ENCODE peak calls at places on chromosomes 1 and 21, in five cellular contexts. O is CD8-positive, alpha-beta T cell; K is activated CD8-positive, alpha-beta memory T cell treated with anti-CD3 and anti-CD28 coated beads, Interleukin-2, amount 50 U/mL, for 48 hours; H is HS-27A; M is stimulated activated CD4-positive, alpha-beta T cell treated with anti-CD3 and anti-CD28 coated beads, Interleukin-4, amount 100 ng/mL, for 4 hours. R is an unnamed sample.

GRCh38 chr1:21341517-21342078 is 51.3 kb upstream of the ECE1 start:
- DNase-seq in O (no peak), K (no peak), M (no peak), H (no peak), R (no peak)

GRCh38 chr1:26700711-26701110 is 4.9 kb downstream of the ARID1A start:
- DNase-seq in M (no peak), K (no peak), O (no peak), H (no peak), R (peak; percentile 43)

GRCh38 chr1:200290010-200290685 is 119.7 kb downstream of the ZNF281 start:
- DNase-seq in K (no peak), O (no peak), H (no peak), M (no peak), R (no peak)

GRCh38 chr1:31843506-31843905 is 27.7 kb upstream of the SPOCD1 start:
- DNase-seq in M (no peak), H (peak; percentile 47), O (no peak), K (no peak), R (peak; percentile 19)

GRCh38 chr1:66418021-66418420 is 115.9 kb upstream of the SGIP1 start:
- DNase-seq in H (no peak), O (no peak), K (no peak), M (no peak), R (no peak)

GRCh38 chr1:107786214-107786842 is 178.7 kb downstream of the VAV3 start:
- DNase-seq in M (no peak), O (no peak), K (no peak), H (no peak), R (no peak)

GRCh38 chr21:43318841-43319781 is 107.8 kb downstream of the SIK1 start:
- DNase-seq in H (no peak), M (no peak), O (no peak), K (no peak), R (peak; percentile 77)

GRCh38 chr1:151885479-151885878 is 23.8 kb downstream of the THEM4 start:
- DNase-seq in O (no peak), H (no peak), K (no peak), M (no peak), R (no peak)

GRCh38 chr1:42730988-42731387 is 9.0 kb downstream of the CLDN19 start:
- DNase-seq in H (no peak), O (peak; percentile 47), M (peak; percentile 39), K (peak; percentile 66), R (no peak)

GRCh38 chr1:114828251-114828650 is 26.4 kb upstream of the SYCP1 start:
- DNase-seq in M (no peak), O (no peak), H (no peak), K (no peak), R (peak; percentile 4)

R was measured in SJCRH30.